ENCODE peak calls at places on chromosomes 11 and 22, in six cellular contexts. D, M, A, C, V and O are unnamed samples. For H3K4me1, the result is how much of the 10 kb centered on the place peaks cover.

GRCh38 chr11:77800445-77800844 is 20.1 kb downstream of the RSF1 start:
- ATAC-seq in C (peak), M (no peak), A (no peak), V (no peak), D (no peak), O (no peak)

GRCh38 chr22:23240639-23241389 is 60.5 kb downstream of the BCR start:
- ATAC-seq in D (peak), V (no peak), C (peak), M (peak), A (peak), O (no peak)

GRCh38 chr22:42939941-42940653 is 74.9 kb downstream of the PACSIN2 start:
- ATAC-seq in V (peak), D (peak), A (peak), C (peak), M (peak), O (peak)

GRCh38 chr22:44709881-44710400 is 7.9 kb downstream of the PRR5 start:
- ATAC-seq in C (no peak), D (no peak), V (no peak), A (no peak), M (peak), O (no peak)

GRCh38 chr11:93737904-93738612 is 3.2 kb downstream of the TAF1D start:
- ATAC-seq in V (no peak), D (no peak), M (no peak), C (peak), A (no peak), O (no peak)

GRCh38 chr11:108221981-108222685 is at the start of gene NPAT:
- ATAC-seq in C (peak), A (no peak), D (no peak), V (no peak), M (no peak), O (no peak)

GRCh38 chr11:73188301-73188700 is 29.8 kb upstream of the P2RY2 start:
- ATAC-seq in M (no peak), V (peak), C (no peak), D (no peak), A (no peak), O (no peak)

GRCh38 chr11:109970516-109971183 is 122.5 kb upstream of the ZC3H12C start:
- ATAC-seq in D (no peak), M (no peak), A (no peak), V (no peak), C (no peak), O (no peak)

GRCh38 chr11:14127679-14128078 is 165.2 kb downstream of the SPON1 start:
- ATAC-seq in C (no peak), D (no peak), M (no peak), V (no peak), A (no peak), O (no peak)

GRCh38 chr11:132549571-132549970 is 982.7 kb downstream of the OPCML start:
- ATAC-seq in D (no peak), V (no peak), C (no peak), M (no peak), A (no peak), O (no peak)

GRCh38 chr22:32926600-32926999 is 125.1 kb downstream of the TIMP3 start:
- ATAC-seq in C (no peak), V (no peak), D (peak), A (peak), M (peak), O (no peak)

GRCh38 chr11:129115652-129116585 is 76.2 kb downstream of the ARHGAP32 start:
- ATAC-seq in A (no peak), M (no peak), D (peak), C (peak), V (no peak), O (no peak)

GRCh38 chr22:44193537-44193896 is 12.8 kb downstream of the PARVG start:
- ATAC-seq in V (no peak), M (no peak), C (peak), D (peak), A (no peak), O (no peak)

GRCh38 chr11:60204922-60205321 is 22.0 kb upstream of the MS4A6A start:
- ATAC-seq in C (no peak), M (no peak), A (no peak), V (no peak), D (no peak), O (no peak)

GRCh38 chr22:33780761-33781160 is 139.5 kb downstream of the LARGE1 start:
- ATAC-seq in V (no peak), D (peak), A (peak), M (no peak), C (no peak), O (no peak)

GRCh38 chr11:104705475-104706195 is 192.6 kb downstream of the CASP12 start:
- ATAC-seq in D (peak), V (no peak), C (peak), M (peak), A (peak), O (peak)

GRCh38 chr11:46603704-46604308 is 10.0 kb upstream of the AMBRA1 start:
- ATAC-seq in M (no peak), C (no peak), D (no peak), A (no peak), V (no peak), O (no peak)

GRCh38 chr11:111301004-111301839 is 2.9 kb downstream of the POU2AF3 start:
- ATAC-seq in C (no peak), D (peak), M (no peak), A (no peak), V (no peak), O (no peak)

GRCh38 chr22:29642694-29643093 is 39.3 kb downstream of the NF2 start:
- ATAC-seq in D (no peak), M (no peak), V (no peak), C (no peak), A (no peak), O (no peak)

GRCh38 chr11:2870460-2870859 is 15.1 kb downstream of the CDKN1C start:
- ATAC-seq in C (peak), V (no peak), A (no peak), M (no peak), D (no peak), O (no peak)

GRCh38 chr11:132852361-132852760 is 679.9 kb downstream of the OPCML start:
- ATAC-seq in D (no peak), M (no peak), A (no peak), C (no peak), V (no peak), O (no peak)

GRCh38 chr22:46429327-46429853 is 93.9 kb downstream of the TRMU start:
- ATAC-seq in M (peak), V (no peak), A (peak), D (no peak), C (no peak), O (no peak)

GRCh38 chr11:3357994-3358676 is 20.8 kb downstream of the ZNF195 start:
- ATAC-seq in A (no peak), V (no peak), M (no peak), D (no peak), C (no peak), O (no peak)

GRCh38 chr22:26585104-26585790 is 4.7 kb downstream of the TPST2 start:
- ATAC-seq in D (peak), V (peak), C (peak), M (peak), A (peak), O (no peak)
- TF ChIP-seq CTCF in D (no peak), V (no peak), C (peak), M (no peak), A (no peak), O (no peak)

DNA sequence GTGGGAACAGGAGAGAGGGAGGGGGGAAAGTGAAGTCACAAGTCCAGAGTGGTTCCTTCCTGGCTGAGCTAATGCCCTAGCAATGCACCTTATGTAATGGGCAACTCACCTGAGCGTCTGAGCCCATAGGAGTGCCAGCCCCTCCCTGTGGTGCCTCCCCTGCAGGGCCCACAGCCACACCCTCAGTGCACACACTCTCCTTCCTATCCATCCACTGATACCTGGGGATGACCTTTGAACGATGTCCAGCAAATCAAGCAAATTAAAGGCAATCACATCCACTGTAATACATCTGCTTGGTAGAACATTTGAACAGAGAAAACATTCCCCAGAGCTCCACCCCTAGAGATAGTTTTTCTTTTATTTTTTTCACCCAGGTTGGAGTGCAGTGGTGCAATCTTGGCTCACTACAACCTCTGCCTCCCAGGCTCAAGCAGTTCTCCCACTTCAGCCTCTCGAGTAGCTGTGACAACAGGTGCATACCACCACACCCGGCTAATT is 19.6 kb upstream of the MICAL2 start:
- ATAC-seq in A (peak), V (no peak), C (peak), M (peak), D (peak), O (no peak)
- H3K4me1 ChIP-seq in A (half or more), V (under half), C (half or more), M (half or more), D (under half), O (half or more)

GRCh38 chr11:47977651-47978050 is 2.7 kb upstream of the PTPRJ start:
- ATAC-seq in M (no peak), V (no peak), D (peak), C (no peak), A (no peak), O (no peak)

GRCh38 chr11:47980907-47981621 is 705 bp downstream of the PTPRJ start:
- ATAC-seq in C (peak), M (peak), V (peak), D (peak), A (peak), O (peak)

GRCh38 chr11:47981667-47982404 is 1.5 kb downstream of the PTPRJ start:
- ATAC-seq in M (peak), D (peak), V (no peak), C (no peak), A (peak), O (no peak)

GRCh38 chr11:47980093-47980906 is at the start of gene PTPRJ:
- ATAC-seq in D (peak), V (peak), M (peak), A (peak), C (peak), O (peak)

GRCh38 chr11:47979378-47980092 is 824 bp upstream of the PTPRJ start:
- ATAC-seq in A (no peak), M (peak), C (no peak), V (peak), D (peak), O (no peak)
- H3K4me3 ChIP-seq in A (peak), M (peak), C (peak), V (peak), D (peak), O (peak)

DNA sequence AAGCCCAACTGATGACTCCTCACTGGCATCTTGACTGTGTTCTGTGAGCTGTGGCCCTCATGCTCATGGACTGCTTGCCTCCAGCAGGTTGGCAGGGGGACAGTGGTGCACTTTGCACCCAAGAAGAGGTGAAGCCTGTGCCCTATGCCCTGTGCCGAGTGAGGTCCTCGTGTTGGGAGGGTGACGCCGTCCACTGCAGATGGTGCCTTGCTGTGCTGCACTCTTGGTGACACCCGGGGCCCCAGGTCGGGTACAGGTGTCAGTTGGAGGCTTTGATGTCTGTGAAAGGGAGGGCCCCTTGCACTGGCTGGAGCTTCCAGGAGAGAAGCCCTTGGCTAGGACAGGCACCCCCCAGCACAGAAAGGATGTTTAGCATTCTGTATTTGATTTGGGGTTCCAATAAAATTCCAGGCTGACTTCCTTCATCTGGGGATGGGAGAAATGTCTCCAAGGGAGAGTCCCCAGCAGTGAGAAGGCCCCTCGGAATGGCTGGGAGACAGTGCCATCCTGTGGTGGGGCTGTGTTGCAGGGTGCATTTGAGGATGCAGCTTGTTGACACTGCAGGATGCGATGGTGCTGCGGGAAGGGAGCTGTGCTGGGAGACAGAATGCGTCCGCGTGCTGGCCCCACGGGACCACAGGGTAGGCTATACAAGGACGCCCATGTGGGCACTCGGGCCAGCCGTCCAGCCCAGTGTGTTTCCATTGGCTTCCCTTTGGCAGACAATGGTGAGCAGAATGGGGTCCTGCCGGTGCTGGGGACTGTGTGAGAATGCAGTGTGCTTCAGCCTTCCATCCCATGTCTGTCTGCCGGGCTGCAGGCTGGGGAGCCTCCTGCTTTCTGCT is 2.5 kb upstream of the ZDHHC8 start:
- ATAC-seq in A (no peak), M (no peak), V (no peak), C (peak), D (peak), O (no peak)
- TF ChIP-seq CTCF in A (peak), M (peak), V (peak), C (peak), D (peak), O (no peak)

GRCh38 chr11:62544521-62545436 is 1.8 kb downstream of the AHNAK start:
- ATAC-seq in M (peak), D (no peak), A (peak), C (no peak), V (no peak), O (no peak)
- H3K4me1 ChIP-seq in M (half or more), D (under half), A (half or more), C (under half), V (half or more), O (half or more)

DNA sequence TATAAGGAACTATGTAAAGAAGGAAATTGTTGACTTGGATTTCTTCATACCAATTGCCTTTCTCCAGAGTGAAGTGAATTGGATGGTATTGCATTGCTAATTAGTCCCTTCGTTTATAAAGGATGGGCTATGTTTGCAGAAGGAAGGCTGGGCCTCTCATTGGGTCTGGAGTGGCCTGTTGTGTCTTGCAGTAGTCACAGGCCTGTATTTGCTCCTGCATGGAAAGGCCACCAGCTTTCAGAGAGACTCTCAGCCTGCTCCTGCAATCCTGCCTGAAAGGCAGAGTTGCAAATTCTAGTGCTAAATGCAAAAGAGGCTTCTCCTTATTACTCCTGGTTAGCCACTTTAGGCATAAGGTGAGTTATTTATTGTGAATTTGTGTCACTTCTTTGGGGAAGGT is 103.8 kb downstream of the EXT2 start:
- ATAC-seq in V (no peak), M (no peak), A (peak), D (no peak), C (no peak), O (no peak)
- H3K4me3 ChIP-seq in V (no peak), M (no peak), A (no peak), D (no peak), C (no peak), O (no peak)

GRCh38 chr11:17387280-17387679 is 1.2 kb downstream of the KCNJ11 start:
- ATAC-seq in D (no peak), C (no peak), V (no peak), A (no peak), M (no peak), O (no peak)

GRCh38 chr11:17387811-17388210 is 648 bp downstream of the KCNJ11 start:
- ATAC-seq in C (no peak), M (no peak), V (peak), A (no peak), D (no peak), O (no peak)

GRCh38 chr11:17388609-17389204 is at the start of gene KCNJ11:
- ATAC-seq in M (peak), C (peak), D (peak), A (peak), V (peak), O (peak)

GRCh38 chr11:17389957-17390649 is 1.6 kb upstream of the KCNJ11 start:
- ATAC-seq in C (no peak), M (no peak), V (no peak), D (no peak), A (no peak), O (no peak)

DNA sequence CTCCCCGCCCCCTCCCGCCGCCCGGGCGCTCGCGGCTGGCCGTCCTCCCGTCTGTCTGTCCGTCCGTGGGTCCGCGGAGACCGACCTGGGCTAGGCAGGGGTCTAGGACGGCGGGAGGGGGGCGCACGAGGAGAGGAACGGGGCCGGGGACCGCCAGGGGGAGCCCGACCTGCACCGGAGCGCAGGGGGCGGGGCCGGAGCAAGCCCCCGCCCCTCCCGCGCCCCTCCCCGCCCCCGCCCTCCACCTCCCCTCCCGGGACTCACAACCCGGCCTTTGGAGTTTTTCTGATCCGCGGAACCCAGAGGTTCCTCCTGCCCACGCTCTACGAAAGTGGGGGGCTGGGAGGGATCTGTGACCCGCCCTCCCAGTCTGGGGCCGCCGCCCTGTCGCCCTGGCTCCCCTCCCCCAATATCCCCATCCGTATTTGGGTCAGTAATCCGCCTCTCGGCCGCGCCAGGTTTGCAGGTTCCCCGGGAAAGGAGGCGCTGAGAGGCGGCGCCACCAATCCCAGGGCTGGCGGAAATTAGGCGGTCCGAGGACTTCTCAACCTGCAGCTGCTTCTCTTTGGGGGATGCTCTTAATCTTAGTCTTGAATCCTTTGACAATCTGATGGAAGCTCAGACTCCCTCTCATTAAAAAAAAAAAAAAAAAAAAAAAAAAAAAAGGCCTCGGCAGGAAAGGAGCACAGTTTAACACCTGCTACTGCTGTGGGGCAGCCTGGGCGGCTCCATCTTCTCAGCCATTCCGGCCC is 922 bp upstream of the KCNJ11 start:
- ATAC-seq in C (peak), M (peak), A (peak), D (peak), V (peak), O (peak)
- TF ChIP-seq CTCF in C (peak), M (peak), A (peak), D (peak), V (peak), O (no peak)